ENCODE peak calls at places on chromosome 11, in nine cellular contexts. M is M059J; E is SW 1271; D is RPMI8226; N is skeletal muscle cell; B is NCI-H1048; V is activated CD8-positive, alpha-beta memory T cell treated with anti-CD3 and anti-CD28 coated beads, Interleukin-2, amount 50 U/mL, for 48 hours; H is dorsolateral prefrontal cortex; S is sciatic nerve. P is an unnamed sample.

GRCh38 chr11:62922653-62923371 is 1.6 kb upstream of the CHRM1 start:
- DNase-seq in M (no peak), E (no peak), D (peak), N (no peak), B (no peak), V (peak), H (peak), S (no peak), P (peak)

GRCh38 chr11:30143098-30143705 is 87.6 kb upstream of the FSHB start:
- DNase-seq in M (peak), E (no peak), D (peak), N (no peak), B (no peak), V (no peak), H (no peak), S (no peak), P (peak)

GRCh38 chr11:7628660-7629059 is 44.6 kb downstream of the CYB5R2 start:
- DNase-seq in M (no peak), E (no peak), D (no peak), N (no peak), B (no peak), V (peak), H (no peak), S (no peak), P (no peak)

GRCh38 chr11:45755281-45755859 is 49.6 kb upstream of the SLC35C1 start:
- DNase-seq in M (no peak), E (no peak), D (no peak), N (no peak), B (no peak), V (no peak), H (no peak), S (no peak), P (no peak)

GRCh38 chr11:114785820-114786219 is 107.5 kb downstream of the NXPE2 start:
- DNase-seq in M (no peak), E (no peak), D (no peak), N (no peak), B (no peak), V (no peak), H (no peak), S (no peak), P (no peak)

GRCh38 chr11:75480185-75480889 is 45.4 kb downstream of the GDPD5 start:
- DNase-seq in M (no peak), E (no peak), D (no peak), N (no peak), B (no peak), V (no peak), H (no peak), S (no peak), P (no peak)

GRCh38 chr11:60756307-60757032 is at the start of gene MS4A15:
- DNase-seq in M (peak), E (no peak), D (peak), N (no peak), B (no peak), V (peak), H (no peak), S (no peak), P (peak)

GRCh38 chr11:128716231-128716630 is 22.4 kb downstream of the FLI1 start:
- DNase-seq in M (no peak), E (no peak), D (peak), N (no peak), B (no peak), V (no peak), H (no peak), S (no peak), P (no peak)

GRCh38 chr11:3159296-3160190 is 5.6 kb downstream of the OSBPL5 start:
- DNase-seq in M (no peak), E (no peak), D (no peak), N (no peak), B (no peak), V (no peak), H (no peak), S (peak), P (no peak)

GRCh38 chr11:12066799-12067508 is 43.4 kb upstream of the MICAL2 start:
- DNase-seq in M (peak), E (no peak), D (no peak), N (peak), B (no peak), V (peak), H (no peak), S (no peak), P (no peak)

GRCh38 chr11:70398834-70399680 is 728 bp downstream of the CTTN start:
- DNase-seq in M (no peak), E (no peak), D (peak), N (no peak), B (no peak), V (no peak), H (no peak), S (no peak), P (no peak)

GRCh38 chr11:82718307-82718706 is 15.4 kb downstream of the FAM181B start:
- DNase-seq in M (peak), E (peak), D (peak), N (peak), B (no peak), V (no peak), H (peak), S (no peak), P (peak)

GRCh38 chr11:73386026-73386425 is 9.8 kb downstream of the RELT start:
- DNase-seq in M (no peak), E (no peak), D (no peak), N (no peak), B (no peak), V (no peak), H (no peak), S (no peak), P (no peak)

GRCh38 chr11:63835156-63835540 is 3.8 kb upstream of the MARK2 start:
- DNase-seq in M (no peak), E (no peak), D (no peak), N (no peak), B (no peak), V (no peak), H (no peak), S (no peak), P (no peak)

GRCh38 chr11:77179048-77179447 is 51.0 kb downstream of the MYO7A start:
- DNase-seq in M (no peak), E (no peak), D (no peak), N (no peak), B (no peak), V (no peak), H (peak), S (no peak), P (no peak)

GRCh38 chr11:116840224-116840745 is 2.9 kb upstream of the APOA1 start:
- DNase-seq in M (no peak), E (no peak), D (no peak), N (no peak), B (no peak), V (no peak), H (peak), S (peak), P (no peak)

GRCh38 chr11:95556342-95557151 is 233.0 kb downstream of the FAM76B start:
- DNase-seq in M (no peak), E (no peak), D (peak), N (peak), B (no peak), V (no peak), H (no peak), S (no peak), P (no peak)

GRCh38 chr11:134581966-134582787 is 170.1 kb upstream of the B3GAT1 start:
- DNase-seq in M (no peak), E (no peak), D (no peak), N (no peak), B (no peak), V (peak), H (no peak), S (no peak), P (no peak)

GRCh38 chr11:110362916-110363574 is 66.6 kb upstream of the RDX start:
- DNase-seq in M (peak), E (no peak), D (no peak), N (no peak), B (no peak), V (no peak), H (peak), S (no peak), P (peak)

GRCh38 chr11:47272706-47273105 is 2.8 kb downstream of the MADD start:
- DNase-seq in M (no peak), E (no peak), D (no peak), N (no peak), B (no peak), V (no peak), H (no peak), S (no peak), P (no peak)